ENCODE peak calls at places on chromosomes 16 and 17, in six cellular contexts. V is sigmoid colon; Q is fibroblast of lung; S is body of pancreas; T is effector memory CD4-positive, alpha-beta T cell; W is adipocyte. O is an unnamed sample.

GRCh38 chr16:21646721-21647561 is 5.5 kb downstream of the IGSF6 start:
- DNase-seq in V (no peak), Q (no peak), S (no peak), T (peak; percentile 61), W (no peak), O (peak; percentile 70)

GRCh38 chr17:40427002-40427491 is 9.4 kb upstream of the TOP2A start:
- DNase-seq in V (no peak), Q (no peak), S (no peak), T (no peak), W (no peak), O (peak; percentile 32)

GRCh38 chr16:87700406-87701065 is 65.2 kb downstream of the KLHDC4 start:
- DNase-seq in V (no peak), Q (no peak), S (no peak), T (no peak), W (no peak), O (no peak)

GRCh38 chr17:73998246-73999220 is 204.9 kb upstream of the RPL38 start:
- DNase-seq in V (no peak), Q (no peak), S (peak; percentile 65), T (no peak), W (no peak), O (peak; percentile 33)

GRCh38 chr17:3647769-3648540 is 11.4 kb downstream of the CTNS start:
- DNase-seq in V (no peak), Q (peak; percentile 59), S (peak; percentile 61), T (no peak), W (peak; percentile 44), O (peak; percentile 42)

GRCh38 chr16:19700319-19700781 is 17.7 kb downstream of the KNOP1 start:
- DNase-seq in V (no peak), Q (peak; percentile 64), S (no peak), T (no peak), W (peak; percentile 69), O (no peak)

GRCh38 chr17:50211249-50212120 is 10.1 kb upstream of the COL1A1 start:
- DNase-seq in V (peak; percentile 76), Q (no peak), S (no peak), T (no peak), W (peak; percentile 32), O (peak; percentile 10)

GRCh38 chr16:50251375-50252081 is 14.8 kb upstream of the ADCY7 start:
- DNase-seq in V (no peak), Q (peak; percentile 83), S (no peak), T (no peak), W (peak; percentile 75), O (no peak)

GRCh38 chr17:83146347-83146746 is 66.9 kb downstream of the METRNL start:
- DNase-seq in V (peak; percentile 17), Q (no peak), S (no peak), T (no peak), W (no peak), O (no peak)

GRCh38 chr16:21684199-21684598 is 20.4 kb downstream of the OTOA start:
- DNase-seq in V (no peak), Q (no peak), S (peak; percentile 18), T (no peak), W (no peak), O (no peak)

DNA sequence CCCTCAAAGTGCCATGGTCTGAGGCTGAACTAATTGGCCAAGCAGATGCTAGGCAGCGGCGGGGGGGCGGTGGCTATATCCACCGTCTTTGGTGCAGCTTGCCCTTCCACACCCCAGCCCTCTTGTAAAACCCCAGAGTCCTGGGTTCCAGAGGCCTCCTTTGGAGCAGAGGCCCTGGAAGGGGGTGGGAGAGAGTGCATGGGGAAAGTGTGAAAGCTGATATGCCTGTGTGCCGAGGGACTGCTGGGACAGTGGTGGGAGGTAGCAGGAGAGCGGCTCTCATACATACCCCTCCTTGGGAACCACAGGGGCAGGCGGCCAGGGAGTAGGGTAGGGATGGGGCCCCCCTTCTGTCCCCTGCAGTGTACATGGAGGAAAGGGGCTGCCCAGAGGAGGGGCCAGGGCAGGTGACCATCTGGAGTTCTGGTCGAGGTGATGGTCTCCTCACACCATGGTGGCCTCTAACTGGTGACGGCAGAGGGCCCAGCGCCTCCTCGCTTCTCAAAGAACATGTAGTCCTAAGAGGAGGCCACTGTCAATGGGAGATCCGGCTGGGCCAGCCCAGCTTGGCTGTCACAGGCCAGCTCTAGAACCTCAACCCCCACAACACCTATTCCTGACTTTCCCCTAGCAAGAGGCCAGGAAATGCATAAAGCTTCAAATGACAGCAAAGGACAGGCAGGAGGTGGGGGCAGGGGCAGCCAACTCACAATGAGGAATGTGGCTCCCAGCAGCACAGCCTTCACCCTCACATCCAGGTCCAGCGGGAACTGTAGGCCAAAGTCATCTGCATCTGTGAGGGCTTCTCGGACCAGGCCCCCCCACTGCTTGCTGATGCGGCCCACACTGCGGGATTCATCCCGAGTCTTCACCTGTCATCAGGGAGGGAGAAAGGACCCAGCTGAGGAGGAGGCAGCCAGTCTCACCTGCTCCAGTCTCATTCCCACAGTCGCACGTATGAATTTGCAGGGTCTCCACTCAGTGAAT is 4.1 kb downstream of the PLSCR3 start:
- DNase-seq in V (no peak), Q (no peak), S (no peak), T (no peak), W (no peak), O (no peak)
- H3K36me3 ChIP-seq in V (peaks cover 41% of the 10 kb centered on the region), Q (peaks cover 15% of the 10 kb centered on the region), S (no peaks in the 10 kb centered on the region), T (peaks cover 50% of the 10 kb centered on the region), W (peaks cover 48% of the 10 kb centered on the region), O (peaks cover 16% of the 10 kb centered on the region)

DNA sequence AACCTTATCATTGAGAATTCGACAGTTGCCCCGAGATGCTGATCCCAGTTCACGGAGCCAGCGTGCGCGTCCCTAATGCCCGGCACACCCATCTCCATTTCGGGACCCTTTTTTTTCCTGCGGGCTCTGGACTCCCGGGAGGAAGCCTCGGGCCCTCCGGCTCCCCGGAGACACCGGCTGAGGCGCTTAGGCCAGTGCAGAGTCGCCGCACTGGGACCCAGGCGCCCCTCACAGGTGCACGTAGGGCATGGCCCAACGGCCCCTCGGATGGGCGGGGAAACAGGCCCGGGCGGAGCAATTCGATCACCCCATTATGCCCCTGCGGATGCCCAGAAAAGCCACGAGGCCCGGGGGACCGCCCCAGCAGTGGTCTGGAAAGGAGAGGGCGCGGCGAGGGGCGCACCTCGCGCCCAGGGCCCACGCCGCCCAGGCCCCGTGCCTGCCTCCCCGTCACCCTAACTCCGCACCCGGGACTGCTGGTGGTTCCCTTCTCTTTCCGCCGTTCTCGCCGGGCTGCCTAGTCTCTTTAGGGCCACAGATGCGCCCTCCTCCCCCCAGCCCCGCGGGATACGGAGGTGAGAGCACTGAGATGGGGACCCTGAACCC is 18.5 kb upstream of the ZFHX3 start:
- DNase-seq in V (no peak), Q (no peak), S (no peak), T (no peak), W (no peak), O (no peak)
- H3K27me3 ChIP-seq in V (peaks cover 8% of the 10 kb centered on the region), Q (no peaks in the 10 kb centered on the region), S (no peaks in the 10 kb centered on the region), T (peaks cover 13% of the 10 kb centered on the region), W (no peaks in the 10 kb centered on the region), O (no peaks in the 10 kb centered on the region)

DNA sequence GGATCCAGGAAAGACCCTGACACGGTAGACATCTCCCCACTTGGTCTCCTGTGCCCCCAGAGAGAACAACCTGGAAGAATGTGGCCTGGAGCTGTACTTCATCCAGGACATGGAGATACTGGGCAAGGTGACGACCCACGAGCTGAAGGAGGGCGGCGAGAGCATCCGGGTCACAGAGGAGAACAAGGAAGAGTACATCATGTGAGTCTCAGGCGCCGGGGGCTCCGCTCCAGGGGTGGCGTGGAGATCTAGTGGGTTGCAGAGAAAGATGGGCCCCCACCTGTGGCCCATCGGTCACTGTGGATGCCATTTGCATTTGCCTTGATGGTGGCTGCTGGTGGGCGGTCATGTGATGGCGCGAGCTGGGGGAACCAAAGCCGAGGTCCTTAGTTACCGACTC is 14.9 kb upstream of the CLEC18A start:
- DNase-seq in V (no peak), Q (no peak), S (no peak), T (no peak), W (no peak), O (no peak)
- H3K36me3 ChIP-seq in V (peaks cover 100% of the 10 kb centered on the region), Q (peaks cover 36% of the 10 kb centered on the region), S (peaks cover 30% of the 10 kb centered on the region), T (peaks cover 97% of the 10 kb centered on the region), W (peaks cover 71% of the 10 kb centered on the region), O (peaks cover 10% of the 10 kb centered on the region)

GRCh38 chr17:79803997-79804855 is 7.3 kb upstream of the CBX8 start:
- DNase-seq in V (no peak), Q (peak; percentile 29), S (no peak), T (no peak), W (no peak), O (no peak)

GRCh38 chr17:79809530-79810137 is 12.8 kb upstream of the CBX8 start:
- DNase-seq in V (peak; percentile 66), Q (no peak), S (peak; percentile 41), T (no peak), W (no peak), O (no peak)

GRCh38 chr17:79804856-79805696 is 8.2 kb upstream of the CBX8 start:
- DNase-seq in V (no peak), Q (no peak), S (no peak), T (no peak), W (no peak), O (no peak)

GRCh38 chr17:79808763-79809529 is 12.1 kb upstream of the CBX8 start:
- DNase-seq in V (no peak), Q (peak; percentile 50), S (peak; percentile 59), T (no peak), W (no peak), O (no peak)

GRCh38 chr17:79806863-79807720 is 10.2 kb upstream of the CBX8 start:
- DNase-seq in V (no peak), Q (no peak), S (no peak), T (no peak), W (no peak), O (no peak)
- H3K27me3 ChIP-seq in V (peaks cover 95% of the 10 kb centered on the region), Q (peaks cover 92% of the 10 kb centered on the region), S (no peaks in the 10 kb centered on the region), T (peaks cover 91% of the 10 kb centered on the region), W (peaks cover 86% of the 10 kb centered on the region), O (peaks cover 84% of the 10 kb centered on the region)

GRCh38 chr16:81565633-81566032 is 121.0 kb downstream of the CMIP start:
- DNase-seq in V (no peak), Q (no peak), S (no peak), T (no peak), W (no peak), O (no peak)
- H3K36me3 ChIP-seq in V (no peaks in the 10 kb centered on the region), Q (no peaks in the 10 kb centered on the region), S (no peaks in the 10 kb centered on the region), T (no peaks in the 10 kb centered on the region), W (no peaks in the 10 kb centered on the region), O (peaks cover 8% of the 10 kb centered on the region)

GRCh38 chr16:79601978-79602609 is 1.6 kb upstream of the MAF start:
- DNase-seq in V (peak; percentile 87), Q (peak; percentile 91), S (peak; percentile 85), T (peak; percentile 72), W (peak; percentile 81), O (peak; percentile 51)
- H3K27me3 ChIP-seq in V (no peaks in the 10 kb centered on the region), Q (no peaks in the 10 kb centered on the region), S (no peaks in the 10 kb centered on the region), T (no peaks in the 10 kb centered on the region), W (no peaks in the 10 kb centered on the region), O (no peaks in the 10 kb centered on the region)

GRCh38 chr17:28189667-28190066 is 129.3 kb upstream of the TMEM97 start:
- DNase-seq in V (no peak), Q (no peak), S (no peak), T (no peak), W (no peak), O (no peak)
- H3K36me3 ChIP-seq in V (peaks cover 62% of the 10 kb centered on the region), Q (peaks cover 3% of the 10 kb centered on the region), S (no peaks in the 10 kb centered on the region), T (peaks cover 17% of the 10 kb centered on the region), W (peaks cover 52% of the 10 kb centered on the region), O (peaks cover 42% of the 10 kb centered on the region)

GRCh38 chr17:58576679-58577367 is 62.4 kb upstream of the MTMR4 start:
- DNase-seq in V (no peak), Q (no peak), S (no peak), T (no peak), W (no peak), O (no peak)
- H3K27me3 ChIP-seq in V (no peaks in the 10 kb centered on the region), Q (no peaks in the 10 kb centered on the region), S (no peaks in the 10 kb centered on the region), T (no peaks in the 10 kb centered on the region), W (peaks cover 4% of the 10 kb centered on the region), O (no peaks in the 10 kb centered on the region)

GRCh38 chr16:66484453-66485213 is 57.5 kb downstream of the BEAN1 start:
- DNase-seq in V (no peak), Q (no peak), S (no peak), T (no peak), W (no peak), O (no peak)
- H3K36me3 ChIP-seq in V (peaks cover 8% of the 10 kb centered on the region), Q (no peaks in the 10 kb centered on the region), S (no peaks in the 10 kb centered on the region), T (no peaks in the 10 kb centered on the region), W (no peaks in the 10 kb centered on the region), O (no peaks in the 10 kb centered on the region)

GRCh38 chr17:42179335-42179734 is 1.6 kb downstream of the KCNH4 start:
- DNase-seq in V (no peak), Q (no peak), S (no peak), T (no peak), W (no peak), O (no peak)
- H3K27me3 ChIP-seq in V (peaks cover 28% of the 10 kb centered on the region), Q (peaks cover 25% of the 10 kb centered on the region), S (no peaks in the 10 kb centered on the region), T (no peaks in the 10 kb centered on the region), W (peaks cover 43% of the 10 kb centered on the region), O (no peaks in the 10 kb centered on the region)